ENCODE peak calls at places on chromosomes 3 and 15, in five cellular contexts. F is RWPE1, B is lower lobe of right lung, A is endothelial cell, R is fibroblast of lung. U is an unnamed sample.

GRCh38 chr15:84880822-84881519 is 3.5 kb upstream of the SLC28A1 start:
- DNase-seq in B (no peak), A (no peak), F (no peak), R (no peak), U (no peak)

GRCh38 chr15:77457619-77458265 is 37.1 kb downstream of the HMG20A start:
- DNase-seq in F (no peak), A (no peak), B (no peak), R (peak; percentile 75), U (no peak)

GRCh38 chr3:195070321-195070720 is 200.6 kb downstream of the XXYLT1 start:
- DNase-seq in R (no peak), B (no peak), F (no peak), A (no peak), U (no peak)

GRCh38 chr3:24360946-24361345 is 133.7 kb downstream of the THRB start:
- DNase-seq in B (no peak), A (no peak), F (no peak), R (no peak), U (no peak)

GRCh38 chr3:142275856-142276255 is 50.5 kb upstream of the GK5 start:
- DNase-seq in F (peak; percentile 22), R (peak; percentile 95), B (no peak), A (no peak), U (no peak)

GRCh38 chr3:58824285-58824684 is 157.7 kb upstream of the FAM3D start:
- DNase-seq in A (peak; percentile 71), F (peak; percentile 32), R (peak; percentile 45), B (no peak), U (peak; percentile 29)

GRCh38 chr15:73870700-73871408 is 2.5 kb upstream of the TBC1D21 start:
- DNase-seq in F (no peak), R (peak; percentile 66), A (no peak), B (peak; percentile 58), U (no peak)

GRCh38 chr15:25244731-25245585 is 193.9 kb downstream of the UBE3A start:
- DNase-seq in A (no peak), B (peak; percentile 35), R (no peak), F (no peak), U (no peak)

GRCh38 chr3:149375164-149375823 is 2.2 kb downstream of the TM4SF1 start:
- DNase-seq in R (peak; percentile 30), B (no peak), A (no peak), F (no peak), U (no peak)

GRCh38 chr3:126394179-126394976 is at the start of gene CFAP100:
- DNase-seq in F (no peak), R (peak; percentile 48), B (peak; percentile 78), A (peak; percentile 72), U (no peak)

GRCh38 chr3:188358787-188359493 is 205.0 kb downstream of the LPP start:
- DNase-seq in B (no peak), F (no peak), A (no peak), R (no peak), U (peak; percentile 6)

GRCh38 chr3:33089515-33089914 is 7.4 kb downstream of the GLB1 start:
- DNase-seq in R (no peak), F (no peak), B (no peak), A (no peak), U (peak; percentile 17)

GRCh38 chr3:98786364-98786930 is 23.3 kb downstream of the ST3GAL6 start:
- DNase-seq in F (no peak), A (no peak), B (no peak), R (peak; percentile 48), U (no peak)

GRCh38 chr3:196688349-196688748 is 23.7 kb downstream of the CEP19 start:
- DNase-seq in B (peak; percentile 84), F (peak; percentile 33), A (no peak), R (peak; percentile 18), U (no peak)

GRCh38 chr3:55584716-55585368 is 97.7 kb upstream of the WNT5A start:
- DNase-seq in A (no peak), B (no peak), F (no peak), R (no peak), U (no peak)

GRCh38 chr3:39718674-39719595 is 90.5 kb upstream of the MYRIP start:
- DNase-seq in B (no peak), A (no peak), R (peak; percentile 64), F (no peak), U (no peak)

GRCh38 chr3:3068358-3068881 is 41.8 kb downstream of the IL5RA start:
- DNase-seq in B (no peak), A (no peak), F (peak; percentile 2), R (no peak), U (no peak)

GRCh38 chr15:97840501-97840900 is 120.0 kb upstream of the ARRDC4 start:
- DNase-seq in B (no peak), R (no peak), F (peak; percentile 11), A (no peak), U (no peak)

GRCh38 chr3:66403268-66403990 is 97.4 kb downstream of the LRIG1 start:
- DNase-seq in B (no peak), F (no peak), R (peak; percentile 64), A (no peak), U (no peak)

GRCh38 chr3:55282994-55283393 is 204.1 kb downstream of the WNT5A start:
- DNase-seq in B (no peak), F (no peak), A (no peak), R (no peak), U (no peak)

GRCh38 chr3:64295594-64295993 is 70.3 kb upstream of the PRICKLE2 start:
- DNase-seq in R (peak; percentile 93), F (peak; percentile 52), A (no peak), B (no peak), U (no peak)

GRCh38 chr3:49966233-49966942 is 26.4 kb downstream of the RBM6 start:
- DNase-seq in A (no peak), B (no peak), F (peak; percentile 20), R (peak; percentile 38), U (no peak)

GRCh38 chr15:77012868-77013267 is 17.9 kb downstream of the PSTPIP1 start:
- DNase-seq in F (no peak), A (no peak), B (no peak), R (no peak), U (no peak)

GRCh38 chr3:11331101-11331500 is 58.9 kb downstream of the ATG7 start:
- DNase-seq in R (peak; percentile 51), F (no peak), B (no peak), A (no peak), U (no peak)

GRCh38 chr3:184666422-184666821 is 45.4 kb downstream of the MAGEF1 start:
- DNase-seq in R (no peak), A (no peak), B (no peak), F (no peak), U (no peak)

GRCh38 chr3:149480326-149481017 is 6.0 kb downstream of the TM4SF4 start:
- DNase-seq in A (peak; percentile 87), F (peak; percentile 66), R (peak; percentile 84), B (peak; percentile 83), U (peak; percentile 75)

GRCh38 chr15:73249499-73249898 is 119.3 kb downstream of the HCN4 start:
- DNase-seq in B (no peak), F (no peak), A (no peak), R (no peak), U (no peak)

GRCh38 chr3:30426319-30426993 is 179.9 kb upstream of the TGFBR2 start:
- DNase-seq in F (no peak), B (no peak), R (peak; percentile 85), A (no peak), U (peak; percentile 1)

GRCh38 chr15:78944669-78945407 is at the start of gene CTSH:
- DNase-seq in B (peak; percentile 94), R (peak; percentile 58), A (peak; percentile 52), F (peak; percentile 84), U (peak; percentile 94)

GRCh38 chr15:100941536-100941935 is 22.4 kb downstream of the LRRK1 start:
- DNase-seq in F (no peak), B (no peak), R (no peak), A (no peak), U (peak; percentile 61)

GRCh38 chr3:101119535-101119934 is 126.3 kb upstream of the ABI3BP start:
- DNase-seq in B (no peak), R (peak; percentile 70), A (no peak), F (peak; percentile 6), U (no peak)

GRCh38 chr3:187136936-187137335 is 2.4 kb downstream of the RPL39L start:
- DNase-seq in B (no peak), R (peak; percentile 65), F (peak; percentile 71), A (no peak), U (no peak)

GRCh38 chr15:66298803-66299251 is 5.5 kb downstream of the DIS3L start:
- DNase-seq in F (peak; percentile 23), B (no peak), R (no peak), A (no peak), U (no peak)

GRCh38 chr3:157786618-157787017 is 283.4 kb upstream of the VEPH1 start:
- DNase-seq in A (no peak), F (peak; percentile 41), B (no peak), R (peak; percentile 54), U (no peak)

GRCh38 chr3:170360476-170360875 is 3.0 kb downstream of the SKIL start:
- DNase-seq in B (no peak), R (peak; percentile 45), A (no peak), F (no peak), U (no peak)

GRCh38 chr15:81176291-81176893 is 20.3 kb upstream of the IL16 start:
- DNase-seq in R (no peak), A (no peak), F (no peak), B (no peak), U (no peak)

GRCh38 chr3:90091557-90091956 is 984.1 kb downstream of the EPHA3 start:
- DNase-seq in R (peak; percentile 35), A (peak; percentile 37), B (no peak), F (peak; percentile 2), U (no peak)

GRCh38 chr3:90092994-90093393 is 985.6 kb downstream of the EPHA3 start:
- DNase-seq in F (peak; percentile 8), B (no peak), A (no peak), R (peak; percentile 14), U (no peak)
- TF ChIP-seq CTCF in F (peak; percentile 59), B (peak; percentile 40), A (peak; percentile 56), R (peak; percentile 71), U (peak; percentile 47)

GRCh38 chr15:92942706-92943105 is 42.6 kb downstream of the CHD2 start:
- DNase-seq in F (no peak), A (no peak), B (no peak), R (no peak), U (no peak)
- TF ChIP-seq CTCF in F (no peak), A (no peak), B (no peak), R (no peak), U (no peak)

GRCh38 chr3:171374661-171375285 is 85.4 kb downstream of the TNIK start:
- DNase-seq in B (no peak), R (peak; percentile 97), F (no peak), A (no peak), U (no peak)
- TF ChIP-seq CTCF in B (no peak), R (no peak), F (no peak), A (no peak), U (no peak)

GRCh38 chr15:44798815-44799214 is 62.5 kb downstream of the TRIM69 start:
- DNase-seq in B (no peak), R (no peak), F (peak; percentile 14), A (no peak), U (no peak)
- TF ChIP-seq CTCF in B (no peak), R (no peak), F (peak; percentile 35), A (no peak), U (peak; percentile 23)

GRCh38 chr15:28881170-28881569 is 4.6 kb upstream of the APBA2 start:
- DNase-seq in R (peak; percentile 27), B (no peak), A (no peak), F (no peak), U (no peak)
- TF ChIP-seq CTCF in R (peak; percentile 26), B (no peak), A (no peak), F (no peak), U (no peak)

U was measured in GM13977.